ENCODE peak calls at places on chromosomes 3 and 15, in four cellular contexts. E, S, N and J are unnamed samples.

GRCh38 chr3:192514081-192514753 is 213.1 kb downstream of the FGF12 start:
- DNase-seq in E (no peak), S (peak), N (no peak), J (no peak)

GRCh38 chr15:32718822-32719716 is 1.3 kb downstream of the GREM1 start:
- DNase-seq in E (no peak), S (peak), N (no peak), J (no peak)

GRCh38 chr15:64749999-64750657 is 25.3 kb downstream of the RBPMS2 start:
- DNase-seq in E (no peak), S (no peak), N (no peak), J (no peak)

GRCh38 chr3:148084931-148085330 is 612.8 kb upstream of the AGTR1 start:
- DNase-seq in E (no peak), S (no peak), N (no peak), J (no peak)

GRCh38 chr3:105951043-105951442 is 82.2 kb upstream of the CBLB start:
- DNase-seq in E (no peak), S (no peak), N (no peak), J (no peak)

GRCh38 chr15:85941186-85941855 is 138.3 kb upstream of the AGBL1 start:
- DNase-seq in E (peak), S (peak), N (no peak), J (no peak)

GRCh38 chr3:139935866-139936817 is 1.2 kb downstream of the CLSTN2 start:
- DNase-seq in E (peak), S (peak), N (peak), J (peak)

GRCh38 chr3:58691997-58692396 is 25.4 kb upstream of the FAM3D start:
- DNase-seq in E (no peak), S (peak), N (no peak), J (no peak)

GRCh38 chr15:55257014-55257670 is 32.5 kb downstream of the RAB27A start:
- DNase-seq in E (no peak), S (no peak), N (no peak), J (no peak)

GRCh38 chr3:128004661-128005060 is 47.6 kb upstream of the SEC61A1 start:
- DNase-seq in E (no peak), S (no peak), N (no peak), J (no peak)

GRCh38 chr3:195209836-195210551 is 61.0 kb downstream of the XXYLT1 start:
- DNase-seq in E (peak), S (no peak), N (peak), J (peak)

GRCh38 chr3:187051724-187052364 is 87.5 kb downstream of the RPL39L start:
- DNase-seq in E (no peak), S (no peak), N (no peak), J (no peak)

GRCh38 chr3:61924065-61924740 is 362.8 kb downstream of the PTPRG start:
- DNase-seq in E (peak), S (no peak), N (no peak), J (peak)

GRCh38 chr15:87661952-87662351 is 594.6 kb downstream of the NTRK3 start:
- DNase-seq in E (no peak), S (no peak), N (no peak), J (no peak)

GRCh38 chr15:61715082-61715481 is 345.2 kb downstream of the VPS13C start:
- DNase-seq in E (no peak), S (peak), N (no peak), J (no peak)

GRCh38 chr3:127407026-127407939 is 119.4 kb upstream of the PRR20G start:
- DNase-seq in E (peak), S (no peak), N (peak), J (no peak)

GRCh38 chr15:65208656-65209055 is 2.6 kb downstream of the CILP start:
- DNase-seq in E (no peak), S (no peak), N (no peak), J (no peak)

GRCh38 chr3:23256741-23257435 is 53.8 kb downstream of the UBE2E2 start:
- DNase-seq in E (no peak), S (no peak), N (no peak), J (no peak)

GRCh38 chr15:31172606-31173005 is 71.1 kb upstream of the TRPM1 start:
- DNase-seq in E (peak), S (no peak), N (no peak), J (no peak)

GRCh38 chr3:127043041-127043641 is 60.2 kb downstream of the PLXNA1 start:
- DNase-seq in E (no peak), S (peak), N (no peak), J (no peak)

GRCh38 chr3:185728630-185729334 is 96.1 kb downstream of the IGF2BP2 start:
- DNase-seq in E (no peak), S (no peak), N (no peak), J (no peak)

GRCh38 chr15:57165992-57166391 is 210.3 kb upstream of the CGNL1 start:
- DNase-seq in E (no peak), S (peak), N (no peak), J (no peak)

GRCh38 chr15:68818088-68818670 is 2.5 kb downstream of the ANP32A start:
- DNase-seq in E (peak), S (peak), N (peak), J (peak)

GRCh38 chr3:132164469-132165092 is 129.8 kb upstream of the CPNE4 start:
- DNase-seq in E (no peak), S (peak), N (no peak), J (no peak)

GRCh38 chr15:37109952-37110630 is 9.7 kb upstream of the MEIS2 start:
- DNase-seq in E (peak), S (no peak), N (no peak), J (peak)

GRCh38 chr15:92020765-92021164 is 167.3 kb downstream of the SLCO3A1 start:
- DNase-seq in E (no peak), S (peak), N (no peak), J (no peak)

GRCh38 chr15:48897144-48897814 is 19.3 kb downstream of the EID1 start:
- DNase-seq in E (no peak), S (peak), N (no peak), J (no peak)

GRCh38 chr3:188788621-188789081 is 383.1 kb upstream of the TPRG1 start:
- DNase-seq in E (no peak), S (peak), N (no peak), J (no peak)
- H3K27ac ChIP-seq in E (no peak), S (no peak), N (no peak), J (no peak)

GRCh38 chr3:136861890-136862610 is at the start of gene NCK1:
- DNase-seq in E (peak), S (peak), N (peak), J (peak)

GRCh38 chr3:136860541-136860940 is 1.5 kb upstream of the NCK1 start:
- DNase-seq in E (no peak), S (no peak), N (no peak), J (no peak)

GRCh38 chr3:136862953-136863352 is 945 bp downstream of the NCK1 start:
- DNase-seq in E (no peak), S (no peak), N (no peak), J (no peak)

GRCh38 chr3:136858381-136858780 is 3.6 kb upstream of the NCK1 start:
- DNase-seq in E (no peak), S (no peak), N (no peak), J (no peak)

GRCh38 chr3:136862611-136862951 is 573 bp downstream of the NCK1 start:
- DNase-seq in E (peak), S (peak), N (peak), J (peak)
- TF ChIP-seq CTCF in E (no peak), S (no peak), N (no peak), J (no peak)

GRCh38 chr15:66598095-66598815 is 32.5 kb upstream of the LCTL start:
- DNase-seq in E (no peak), S (no peak), N (no peak), J (no peak)
- H3K27ac ChIP-seq in E (no peak), S (no peak), N (no peak), J (no peak)

GRCh38 chr3:169772530-169772950 is 656 bp upstream of the MYNN start:
- DNase-seq in E (peak), S (peak), N (peak), J (peak)

GRCh38 chr3:169774186-169774585 is 990 bp downstream of the MYNN start:
- DNase-seq in E (no peak), S (peak), N (no peak), J (no peak)

GRCh38 chr3:169771651-169772529 is 1.3 kb upstream of the MYNN start:
- DNase-seq in E (peak), S (peak), N (peak), J (peak)

GRCh38 chr3:169769287-169770181 is at the start of gene ACTRT3:
- DNase-seq in E (peak), S (peak), N (peak), J (peak)

GRCh38 chr3:169772951-169773816 is at the start of gene MYNN:
- DNase-seq in E (peak), S (peak), N (peak), J (peak)
- TF ChIP-seq CTCF in E (no peak), S (peak), N (peak), J (no peak)

GRCh38 chr3:16437640-16438039 is 75.9 kb downstream of the RFTN1 start:
- DNase-seq in E (no peak), S (no peak), N (no peak), J (peak)

GRCh38 chr3:16439163-16439847 is 74.2 kb downstream of the RFTN1 start:
- DNase-seq in E (no peak), S (no peak), N (no peak), J (no peak)

GRCh38 chr3:16441306-16441898 is 72.1 kb downstream of the RFTN1 start:
- DNase-seq in E (no peak), S (no peak), N (no peak), J (no peak)

GRCh38 chr3:16442730-16443129 is 70.8 kb downstream of the RFTN1 start:
- DNase-seq in E (no peak), S (no peak), N (no peak), J (no peak)

GRCh38 chr3:16439848-16440708 is 73.4 kb downstream of the RFTN1 start:
- DNase-seq in E (no peak), S (no peak), N (no peak), J (no peak)
- H3K27ac ChIP-seq in E (no peak), S (no peak), N (no peak), J (peak)

GRCh38 chr3:145776782-145777408 is 384.1 kb downstream of the PLOD2 start:
- DNase-seq in E (peak), S (peak), N (peak), J (no peak)
- TF ChIP-seq CTCF in E (peak), S (peak), N (peak), J (peak)

GRCh38 chr3:16357698-16358097 is 92.7 kb downstream of the OXNAD1 start:
- DNase-seq in E (no peak), S (no peak), N (no peak), J (no peak)

GRCh38 chr3:16357191-16357590 is 92.2 kb downstream of the OXNAD1 start:
- DNase-seq in E (no peak), S (no peak), N (no peak), J (no peak)

GRCh38 chr3:16354291-16354690 is 89.3 kb downstream of the OXNAD1 start:
- DNase-seq in E (no peak), S (no peak), N (no peak), J (no peak)

GRCh38 chr3:16352428-16352827 is 87.4 kb downstream of the OXNAD1 start:
- DNase-seq in E (no peak), S (no peak), N (no peak), J (no peak)

DNA sequence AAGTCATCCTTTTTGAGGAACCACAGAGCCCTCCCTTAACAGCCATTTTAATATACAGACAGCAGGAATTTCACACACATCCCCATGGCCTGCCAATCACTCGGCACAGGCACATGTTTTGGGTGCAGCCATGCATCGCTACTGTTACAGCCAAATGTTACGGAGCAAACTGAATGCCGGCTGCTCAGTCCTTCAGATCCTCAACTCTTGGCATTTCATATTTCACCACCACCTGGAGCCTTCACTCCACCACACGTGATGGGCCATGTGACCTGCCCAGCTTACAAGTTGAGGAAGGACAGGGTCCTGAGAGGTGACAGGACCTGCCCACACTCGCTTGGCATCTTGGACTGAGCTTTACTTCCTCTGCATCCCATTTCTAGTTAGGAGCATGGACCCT is 90.9 kb downstream of the OXNAD1 start:
- DNase-seq in E (no peak), S (no peak), N (no peak), J (no peak)
- H3K27ac ChIP-seq in E (no peak), S (no peak), N (no peak), J (no peak)

DNA sequence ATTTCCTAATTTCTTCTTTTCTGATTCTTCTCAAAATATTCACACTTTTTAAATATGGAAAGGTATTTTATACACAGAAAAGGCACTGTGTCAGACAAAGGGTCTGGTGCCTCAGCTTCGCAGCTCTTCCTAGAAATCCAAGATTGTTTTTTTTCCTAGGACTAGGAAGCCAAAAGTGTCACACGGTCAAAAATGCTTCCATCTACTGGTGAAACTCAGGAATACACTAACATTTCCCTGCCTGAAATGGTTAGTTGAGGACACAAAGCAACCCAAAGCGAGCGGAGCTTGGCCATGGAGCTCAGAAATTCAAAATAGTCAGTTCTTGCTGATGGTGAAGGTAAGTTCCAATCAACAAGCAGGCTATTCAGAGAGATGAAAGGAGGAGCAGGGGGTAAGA is 426.5 kb upstream of the RASGRP1 start:
- DNase-seq in E (no peak), S (peak), N (no peak), J (no peak)
- TF ChIP-seq CTCF in E (peak), S (peak), N (peak), J (peak)